ENCODE peak calls at places on chromosomes 4 and X, in seven cellular contexts. T, L, E, B, U, F and O are unnamed samples.

GRCh38 chrX:109880629-109881028 is 122.3 kb upstream of the TMEM164 start:
- DNase-seq in T (no peak), L (no peak), E (no peak), B (no peak), U (no peak), F (no peak), O (no peak)

GRCh38 chr4:40957281-40957680 is 207.5 kb downstream of the NSUN7 start:
- DNase-seq in T (no peak), L (no peak), E (no peak), B (no peak), U (no peak), F (no peak), O (no peak)

GRCh38 chr4:87679449-87680169 is 29.5 kb downstream of the DMP1 start:
- DNase-seq in T (peak; percentile 28), L (no peak), E (peak; percentile 22), B (peak; percentile 14), U (peak; percentile 1), F (no peak), O (peak; percentile 26)

GRCh38 chr4:82381661-82382284 is 8.0 kb upstream of the HNRNPD start:
- DNase-seq in T (no peak), L (no peak), E (no peak), B (no peak), U (no peak), F (no peak), O (no peak)

GRCh38 chr4:182880387-182881356 is 36.5 kb downstream of the DCTD start:
- DNase-seq in T (no peak), L (no peak), E (no peak), B (no peak), U (no peak), F (no peak), O (no peak)

GRCh38 chr4:7186081-7186480 is 6.3 kb upstream of the SORCS2 start:
- DNase-seq in T (peak; percentile 2), L (no peak), E (no peak), B (no peak), U (peak; percentile 8), F (peak; percentile 47), O (peak; percentile 17)

GRCh38 chrX:48711929-48712505 is 15.5 kb downstream of the SUV39H1 start:
- DNase-seq in T (no peak), L (no peak), E (no peak), B (no peak), U (no peak), F (no peak), O (no peak)

GRCh38 chrX:110407910-110408545 is 49.4 kb downstream of the RTL9 start:
- DNase-seq in T (peak; percentile 5), L (no peak), E (no peak), B (peak; percentile 43), U (peak; percentile 78), F (no peak), O (peak; percentile 8)

GRCh38 chr4:113437124-113437523 is 324.4 kb downstream of the CAMK2D start:
- DNase-seq in T (no peak), L (no peak), E (no peak), B (no peak), U (no peak), F (no peak), O (no peak)

GRCh38 chr4:8228319-8229250 is 29.5 kb downstream of the SH3TC1 start:
- DNase-seq in T (no peak), L (peak; percentile 74), E (peak; percentile 77), B (peak; percentile 77), U (peak; percentile 69), F (peak; percentile 89), O (peak; percentile 79)

GRCh38 chr4:180059216-180059881 is 2183.9 kb upstream of the TENM3 start:
- DNase-seq in T (no peak), L (peak; percentile 9), E (no peak), B (peak; percentile 17), U (peak; percentile 58), F (peak; percentile 74), O (no peak)

GRCh38 chr4:135354876-135355275 is 1153.3 kb upstream of the PABPC4L start:
- DNase-seq in T (no peak), L (no peak), E (no peak), B (no peak), U (no peak), F (no peak), O (no peak)

GRCh38 chr4:173527103-173527876 is 2.7 kb downstream of the HAND2 start:
- DNase-seq in T (no peak), L (no peak), E (no peak), B (no peak), U (no peak), F (no peak), O (no peak)